ENCODE peak calls at places on chromosomes 4 and X, in six cellular contexts. X is IMR-90, F is HepG2, J is WTC11, N is tibial artery, S is dorsolateral prefrontal cortex. V is an unnamed sample.

GRCh38 chrX:123217077-123217476 is 33.0 kb downstream of the GRIA3 start:
- DNase-seq in X (no peak), F (no peak), N (peak; percentile 57), S (no peak), J (no peak), V (peak; percentile 49)

GRCh38 chr4:5759236-5760075 is 48.5 kb downstream of the EVC start:
- DNase-seq in F (no peak), J (no peak), S (no peak), N (no peak), X (no peak), V (no peak)

GRCh38 chrX:69562904-69563568 is 52.9 kb upstream of the EDA start:
- DNase-seq in X (no peak), N (no peak), S (no peak), J (no peak), F (peak; percentile 36), V (no peak)

GRCh38 chr4:2691952-2692435 is 64.1 kb downstream of the TNIP2 start:
- DNase-seq in S (no peak), N (no peak), J (no peak), X (no peak), F (no peak), V (no peak)

GRCh38 chrX:68693481-68694410 is 46.3 kb downstream of the STARD8 start:
- DNase-seq in X (peak; percentile 50), J (peak; percentile 83), S (peak; percentile 50), N (peak; percentile 76), F (no peak), V (peak; percentile 35)

GRCh38 chrX:36787787-36788186 is 220.4 kb upstream of the FAM47C start:
- DNase-seq in N (no peak), S (no peak), X (no peak), J (no peak), F (no peak), V (no peak)

GRCh38 chrX:49761481-49761880 is 65.7 kb upstream of the PAGE1 start:
- DNase-seq in F (peak; percentile 23), J (peak; percentile 10), N (no peak), S (no peak), X (peak; percentile 12), V (peak; percentile 2)

GRCh38 chr4:128810331-128810870 is 901 bp downstream of the JADE1 start:
- DNase-seq in J (no peak), S (no peak), N (peak; percentile 46), F (peak; percentile 45), X (peak; percentile 46), V (peak; percentile 53)

GRCh38 chr4:8163026-8163425 is 4.4 kb upstream of the ABLIM2 start:
- DNase-seq in X (no peak), S (no peak), J (no peak), F (no peak), N (no peak), V (no peak)

GRCh38 chr4:155667538-155668511 is 1.2 kb downstream of the GUCY1A1 start:
- DNase-seq in J (peak; percentile 42), S (peak; percentile 64), N (peak; percentile 25), F (no peak), X (peak; percentile 27), V (peak; percentile 38)

GRCh38 chrX:133911816-133912495 is 73.4 kb downstream of the GPC3 start:
- DNase-seq in N (no peak), F (no peak), J (no peak), X (no peak), S (no peak), V (no peak)

GRCh38 chr4:155514628-155515027 is 137.9 kb upstream of the MAP9 start:
- DNase-seq in N (no peak), X (no peak), J (no peak), S (no peak), F (no peak), V (no peak)

GRCh38 chr4:169604131-169604900 is 8.1 kb downstream of the NEK1 start:
- DNase-seq in N (peak; percentile 32), S (no peak), F (no peak), J (no peak), X (peak; percentile 83), V (peak; percentile 79)

GRCh38 chr4:114694770-114695169 is 96.2 kb downstream of the UGT8 start:
- DNase-seq in N (no peak), X (peak; percentile 28), F (peak; percentile 12), S (no peak), J (no peak), V (peak; percentile 19)

GRCh38 chrX:147478899-147479298 is 432.8 kb upstream of the FMR1 start:
- DNase-seq in S (no peak), N (no peak), X (no peak), F (no peak), J (no peak), V (no peak)

GRCh38 chr4:110830461-110830860 is 207.6 kb upstream of the PITX2 start:
- DNase-seq in J (no peak), F (no peak), S (no peak), N (no peak), X (no peak), V (no peak)

GRCh38 chr4:135515295-135515694 is 1313.7 kb upstream of the PABPC4L start:
- DNase-seq in N (no peak), X (no peak), J (no peak), S (no peak), F (no peak), V (no peak)

GRCh38 chrX:129808163-129808828 is 28.5 kb downstream of the SASH3 start:
- DNase-seq in F (no peak), S (no peak), J (no peak), X (no peak), N (no peak), V (peak; percentile 58)

GRCh38 chrX:74343327-74343969 is 39.5 kb downstream of the ZCCHC13 start:
- DNase-seq in X (no peak), F (no peak), S (no peak), N (no peak), J (no peak), V (no peak)

GRCh38 chr4:174631901-174632758 is 109.8 kb upstream of the HPGD start:
- DNase-seq in F (peak; percentile 20), N (no peak), J (no peak), X (peak; percentile 23), S (no peak), V (peak; percentile 58)

GRCh38 chrX:2446815-2447214 is 54.0 kb downstream of the DHRSX start:
- DNase-seq in S (no peak), F (no peak), X (no peak), J (no peak), N (no peak), V (no peak)

GRCh38 chr4:73800206-73800605 is 36.3 kb upstream of the CXCL6 start:
- DNase-seq in F (no peak), J (no peak), N (no peak), X (no peak), S (no peak), V (no peak)

GRCh38 chr4:54527532-54527931 is 130.2 kb upstream of the KIT start:
- DNase-seq in N (no peak), J (peak; percentile 21), X (no peak), S (no peak), F (no peak), V (no peak)

GRCh38 chr4:169727616-169728015 is 30.1 kb downstream of the HPF1 start:
- DNase-seq in J (no peak), N (no peak), X (no peak), F (no peak), S (no peak), V (no peak)

GRCh38 chrX:136768469-136769084 is 12.2 kb downstream of the ARHGEF6 start:
- DNase-seq in F (no peak), J (peak; percentile 12), S (no peak), N (peak; percentile 77), X (peak; percentile 83), V (peak; percentile 76)

GRCh38 chrX:138847930-138848329 is 136.4 kb upstream of the FGF13 start:
- DNase-seq in S (no peak), X (no peak), N (no peak), J (no peak), F (no peak), V (peak; percentile 32)

GRCh38 chr4:129355529-129355928 is 259.6 kb downstream of the C4orf33 start:
- DNase-seq in X (no peak), J (no peak), F (no peak), S (no peak), N (no peak), V (no peak)

GRCh38 chr4:7752649-7753048 is 187.0 kb downstream of the AFAP1 start:
- DNase-seq in F (no peak), N (no peak), J (no peak), S (no peak), X (peak; percentile 28), V (no peak)

GRCh38 chrX:131853440-131853839 is 169.7 kb upstream of the STK26 start:
- DNase-seq in X (no peak), S (no peak), N (no peak), J (no peak), F (no peak), V (no peak)

GRCh38 chrX:131854586-131854985 is 168.5 kb upstream of the STK26 start:
- DNase-seq in N (no peak), F (no peak), S (no peak), J (no peak), X (no peak), V (peak; percentile 16)
- TF ChIP-seq CTCF in N (no peak), F (no peak), S (no peak), J (no peak), X (peak; percentile 6), V (peak; percentile 10)

GRCh38 chr4:113248320-113248719 is 198.9 kb downstream of the ANK2 start:
- DNase-seq in X (no peak), N (no peak), S (no peak), J (peak; percentile 78), F (peak; percentile 10), V (no peak)
- TF ChIP-seq CTCF in X (no peak), N (no peak), S (no peak), J (peak; percentile 49), F (peak; percentile 64), V (peak; percentile 29)

DNA sequence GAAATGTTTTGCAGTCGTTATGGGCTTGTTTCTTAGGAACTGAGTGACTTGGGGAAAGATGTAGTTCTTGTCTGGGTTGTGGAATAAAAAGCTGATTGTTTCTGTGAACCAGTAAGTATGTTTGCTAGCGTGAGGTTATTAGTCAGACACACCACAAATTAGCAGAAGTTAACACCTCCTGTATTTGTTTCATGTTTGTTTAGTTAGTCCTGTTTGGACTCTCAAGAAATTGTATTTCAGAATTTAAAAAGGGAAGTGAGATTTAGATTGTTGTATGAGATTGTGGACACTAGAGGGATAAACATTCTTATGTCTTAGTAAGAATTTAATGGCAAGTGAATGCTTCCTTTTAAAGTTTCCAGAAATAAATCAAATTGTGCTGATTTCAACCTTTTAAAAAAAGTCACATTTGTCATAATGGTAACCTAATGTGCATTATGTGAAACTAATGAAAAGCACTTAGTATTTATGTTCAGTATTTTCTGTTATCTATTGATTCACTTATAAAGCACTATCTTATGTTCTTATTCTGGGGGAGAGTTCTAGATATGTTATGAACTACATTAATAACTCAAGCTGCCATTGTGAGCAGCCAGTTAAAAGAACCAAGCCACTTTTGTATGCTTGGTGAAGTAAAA is 25.6 kb downstream of the ATP10D start:
- DNase-seq in N (no peak), F (no peak), S (no peak), X (peak; percentile 43), J (no peak), V (peak; percentile 27)
- TF ChIP-seq CTCF in N (no peak), F (no peak), S (peak; percentile 7), X (peak; percentile 41), J (no peak), V (peak; percentile 35)

DNA sequence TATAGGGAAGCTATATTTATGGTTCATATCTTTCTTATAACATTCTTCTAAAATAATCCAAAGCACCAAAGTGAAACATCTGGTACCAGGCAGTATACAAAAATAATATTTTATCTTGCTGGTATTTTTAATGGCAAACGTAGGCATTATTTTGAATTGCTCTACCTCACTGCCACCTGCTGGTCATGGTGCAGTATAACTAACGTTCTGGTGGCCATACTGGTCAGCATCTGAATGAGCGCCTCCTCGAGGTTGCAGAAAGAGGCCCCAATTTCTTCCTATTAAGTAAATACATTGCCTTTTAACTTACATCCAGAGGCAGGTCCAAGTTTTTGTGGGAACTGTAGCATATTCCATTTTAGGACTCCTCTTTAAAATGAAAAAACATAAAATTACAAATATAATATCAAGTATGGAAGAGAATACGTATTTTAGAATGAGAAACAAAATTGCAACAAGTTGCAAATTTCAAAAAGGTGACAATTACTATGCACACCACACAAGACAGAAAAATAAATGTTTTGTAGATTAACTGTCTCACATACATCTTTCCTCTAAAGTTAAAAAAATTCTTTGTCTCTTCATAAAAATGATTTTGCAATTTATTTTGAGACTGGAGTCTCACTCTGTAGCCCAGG is 22.9 kb upstream of the CWH43 start:
- DNase-seq in F (peak; percentile 82), J (peak; percentile 75), S (peak; percentile 53), N (peak; percentile 59), X (peak; percentile 90), V (peak; percentile 87)
- TF ChIP-seq CTCF in F (peak; percentile 89), J (peak; percentile 83), S (peak; percentile 96), N (peak; percentile 92), X (peak; percentile 100), V (peak; percentile 99)